ENCODE peak calls at places on chromosome 18, in five cellular contexts. G is adrenal gland, P is psoas muscle, O is pancreas, Z is Peyer's patch. I is an unnamed sample.

GRCh38 chr18:49725809-49726514 is 87.4 kb downstream of the ACAA2 start:
- DNase-seq in O (no peak), G (peak), P (peak), Z (peak), I (no peak)

GRCh38 chr18:51196811-51197660 is 445 bp downstream of the MEX3C start:
- DNase-seq in Z (peak), O (peak), P (no peak), G (peak), I (peak)

GRCh38 chr18:460302-460701 is 40.2 kb downstream of the COLEC12 start:
- DNase-seq in G (no peak), O (no peak), Z (no peak), P (no peak), I (no peak)

GRCh38 chr18:4394700-4395099 is 60.4 kb downstream of the DLGAP1 start:
- DNase-seq in P (no peak), O (no peak), Z (no peak), G (no peak), I (no peak)

GRCh38 chr18:12862467-12862866 is 21.6 kb downstream of the PTPN2 start:
- DNase-seq in G (no peak), P (no peak), O (no peak), Z (no peak), I (no peak)

GRCh38 chr18:69689081-69689759 is 258.5 kb downstream of the CD226 start:
- DNase-seq in Z (no peak), G (no peak), P (no peak), O (no peak), I (no peak)

GRCh38 chr18:77054606-77055428 is 77.8 kb downstream of the MBP start:
- DNase-seq in Z (peak), G (peak), O (no peak), P (peak), I (peak)

GRCh38 chr18:23133860-23134779 is 1.2 kb upstream of the CABLES1 start:
- DNase-seq in O (peak), P (no peak), G (no peak), Z (peak), I (peak)

GRCh38 chr18:36035253-36035652 is 32.1 kb downstream of the RPRD1A start:
- DNase-seq in Z (no peak), O (no peak), P (no peak), G (no peak), I (no peak)

GRCh38 chr18:60910534-60910933 is 422.7 kb upstream of the CDH20 start:
- DNase-seq in Z (no peak), O (no peak), P (no peak), G (no peak), I (no peak)

GRCh38 chr18:79924814-79925655 is 26.4 kb downstream of the SLC66A2 start:
- DNase-seq in G (peak), O (peak), Z (peak), P (peak), I (no peak)

GRCh38 chr18:22115573-22115972 is 53.8 kb upstream of the GATA6 start:
- DNase-seq in Z (peak), P (no peak), O (no peak), G (no peak), I (no peak)

GRCh38 chr18:45109271-45109670 is 428.6 kb downstream of the SETBP1 start:
- DNase-seq in G (no peak), P (no peak), O (no peak), Z (no peak), I (no peak)

GRCh38 chr18:61703508-61703907 is 189.3 kb downstream of the RNF152 start:
- DNase-seq in O (no peak), Z (no peak), G (no peak), P (no peak), I (no peak)

GRCh38 chr18:74082476-74083070 is 65.1 kb downstream of the FBXO15 start:
- DNase-seq in G (peak), Z (peak), O (peak), P (no peak), I (peak)

GRCh38 chr18:754666-755065 is 42.2 kb upstream of the ENOSF1 start:
- DNase-seq in P (no peak), G (no peak), O (no peak), Z (no peak), I (no peak)

GRCh38 chr18:10168477-10168876 is 254.7 kb downstream of the VAPA start:
- DNase-seq in O (no peak), G (no peak), P (no peak), Z (no peak), I (no peak)

GRCh38 chr18:23237524-23238151 is 102.4 kb downstream of the CABLES1 start:
- DNase-seq in G (peak), Z (peak), O (no peak), P (peak), I (peak)

GRCh38 chr18:38493991-38494559 is 928.5 kb upstream of the CELF4 start:
- DNase-seq in P (no peak), G (no peak), Z (no peak), O (no peak), I (no peak)

GRCh38 chr18:69992776-69993175 is 45.1 kb upstream of the CD226 start:
- DNase-seq in G (no peak), P (no peak), Z (no peak), O (no peak), I (no peak)

GRCh38 chr18:29003194-29003593 is 826.3 kb upstream of the CDH2 start:
- DNase-seq in Z (no peak), P (no peak), G (no peak), O (no peak), I (no peak)

GRCh38 chr18:68803371-68803770 is 5.5 kb downstream of the CCDC102B start:
- DNase-seq in G (peak), P (peak), Z (peak), O (peak), I (no peak)

GRCh38 chr18:68417826-68418225 is 297.1 kb downstream of the TMX3 start:
- DNase-seq in P (no peak), G (no peak), Z (no peak), O (no peak), I (no peak)

DNA sequence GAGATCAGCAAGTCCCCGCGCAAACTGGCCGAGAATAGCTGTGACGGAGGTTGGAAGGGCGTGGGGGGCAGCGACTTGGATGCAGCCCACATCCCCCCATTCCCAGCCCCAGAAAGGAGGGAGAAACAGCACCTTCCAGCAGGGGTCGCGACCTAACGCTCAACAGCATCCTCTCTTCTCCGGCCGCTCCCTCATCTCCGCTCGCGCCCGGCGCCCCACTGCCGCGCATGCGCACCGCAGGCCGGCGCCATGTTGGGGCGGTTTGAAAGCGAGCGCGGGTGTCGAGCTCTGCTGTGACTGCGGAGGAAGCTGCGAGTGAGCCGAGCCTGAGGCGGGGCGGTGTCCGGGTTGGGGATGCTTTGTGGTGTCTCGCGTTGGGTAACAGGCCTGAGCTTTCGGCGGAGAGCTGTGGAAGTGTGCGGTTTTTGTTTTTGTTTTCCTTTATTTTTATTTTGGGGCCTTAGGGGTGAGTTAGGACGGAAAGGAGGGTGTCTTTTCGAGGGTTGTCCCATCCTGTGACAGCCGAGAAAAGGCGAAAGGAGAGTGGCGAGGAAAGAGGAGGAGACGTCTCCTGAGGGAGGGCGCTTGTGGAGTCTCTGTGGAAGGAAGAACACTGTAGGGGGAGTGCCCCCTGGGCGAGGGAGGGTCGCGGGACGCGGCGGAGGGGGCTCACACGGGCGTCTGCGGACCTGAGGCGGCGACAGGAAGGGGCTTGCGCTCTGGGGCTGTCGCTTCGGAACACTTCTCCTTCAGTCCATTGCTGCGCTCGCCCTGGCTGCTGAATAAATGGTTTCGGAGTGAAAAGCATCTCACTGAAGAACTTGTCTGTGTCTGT is at the start of the genes C18orf54 and STARD6:
- DNase-seq in Z (peak), P (peak), O (peak), G (peak), I (peak)
- H3K27ac ChIP-seq in Z (peak), P (no peak), O (peak), G (no peak), I (peak)

DNA sequence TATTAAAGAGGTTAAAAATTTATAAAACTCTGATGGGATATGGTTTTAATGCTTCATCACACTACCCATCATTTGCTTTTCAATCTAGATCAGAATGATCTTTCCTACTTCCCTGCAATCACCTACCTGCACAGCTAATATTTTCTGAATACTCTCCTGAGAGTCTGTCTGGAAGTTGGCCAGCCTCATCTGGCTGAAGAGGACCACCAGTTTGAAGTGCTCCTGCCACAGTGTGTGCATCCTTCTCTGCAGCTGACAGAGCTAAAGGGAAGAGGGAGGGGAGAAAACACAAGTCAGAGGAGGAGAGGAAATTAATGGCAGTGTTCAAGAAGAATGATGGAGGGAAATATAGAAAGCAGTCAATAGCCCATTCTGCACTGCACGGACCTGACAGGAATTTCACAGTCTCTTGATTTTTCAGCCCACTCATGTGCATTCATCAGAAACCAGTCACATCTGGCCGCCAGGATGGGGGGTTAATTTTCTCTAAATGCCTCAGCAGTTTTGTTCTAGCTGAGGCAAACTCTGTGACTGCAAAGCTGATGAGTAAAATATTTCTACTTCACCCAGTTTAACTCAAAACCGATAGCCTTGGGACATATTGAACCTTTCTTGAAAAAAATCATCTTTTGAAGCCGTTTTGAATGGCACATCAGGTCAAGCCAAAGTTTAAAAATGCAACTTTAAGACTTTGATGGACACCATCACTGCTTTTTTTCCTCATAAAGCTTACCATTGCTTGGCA is 201.8 kb upstream of the KLHL14 start:
- DNase-seq in Z (no peak), G (no peak), O (no peak), P (no peak), I (no peak)
- H3K27ac ChIP-seq in Z (no peak), G (no peak), O (no peak), P (no peak), I (no peak)

GRCh38 chr18:58015045-58015444 is 29.0 kb upstream of the NEDD4L start:
- DNase-seq in O (no peak), Z (peak), G (no peak), P (no peak), I (no peak)

GRCh38 chr18:58009166-58009565 is 34.9 kb upstream of the NEDD4L start:
- DNase-seq in Z (no peak), G (no peak), O (no peak), P (no peak), I (no peak)

GRCh38 chr18:58013241-58014211 is 30.5 kb upstream of the NEDD4L start:
- DNase-seq in P (no peak), Z (no peak), G (no peak), O (no peak), I (no peak)

GRCh38 chr18:58010265-58010664 is 33.8 kb upstream of the NEDD4L start:
- DNase-seq in O (no peak), Z (no peak), G (no peak), P (no peak), I (no peak)

DNA sequence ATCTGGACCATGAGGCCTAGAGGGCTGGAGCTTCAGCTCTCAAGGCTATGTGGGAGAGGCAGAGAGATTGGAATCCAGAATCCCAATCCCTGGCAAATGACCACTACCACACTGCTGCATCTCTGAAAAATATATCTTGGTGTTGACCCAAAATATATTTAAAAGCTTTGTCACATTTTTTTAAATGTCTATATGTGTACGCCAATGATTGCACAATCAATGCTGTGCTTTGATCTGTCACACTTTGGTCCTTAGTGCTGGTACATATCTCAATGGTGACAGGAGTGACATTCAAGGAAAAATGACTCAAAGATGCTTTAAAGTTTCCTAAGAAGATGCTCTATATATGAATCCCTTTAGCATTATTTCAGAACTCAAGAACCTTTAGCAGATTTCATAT is 31.7 kb upstream of the NEDD4L start:
- DNase-seq in G (no peak), Z (no peak), O (no peak), P (no peak), I (no peak)
- H3K27ac ChIP-seq in G (no peak), Z (no peak), O (no peak), P (no peak), I (no peak)

GRCh38 chr18:48052291-48052840 is 121.9 kb upstream of the SMAD2 start:
- DNase-seq in G (no peak), Z (no peak), O (no peak), P (no peak), I (no peak)
- H3K27ac ChIP-seq in G (no peak), Z (no peak), O (no peak), P (no peak), I (no peak)

GRCh38 chr18:37188016-37188791 is 359.3 kb downstream of the KIAA1328 start:
- DNase-seq in P (no peak), G (no peak), O (no peak), Z (no peak), I (no peak)
- H3K27ac ChIP-seq in P (no peak), G (no peak), O (no peak), Z (no peak), I (no peak)

GRCh38 chr18:75507636-75508035 is 80.1 kb upstream of the SMIM21 start:
- DNase-seq in P (no peak), Z (no peak), G (no peak), O (no peak), I (no peak)
- H3K27ac ChIP-seq in P (no peak), Z (no peak), G (no peak), O (no peak), I (no peak)

I was measured in naive thymus-derived CD4-positive, alpha-beta T cell.